ENCODE peak calls at places on chromosomes 6 and 20, in nine cellular contexts. N is SW480; D is iris pigment epithelial cell; E is stimulated activated CD4-positive, alpha-beta T cell treated with anti-CD3 and anti-CD28 coated beads, Interleukin-15, amount 100 ng/mL, for 1 hour; B is globus pallidus; Z is brain pericyte; P is central memory CD4-positive, alpha-beta T cell; L is T-helper 2 cell; X is lower lobe of right lung. W is an unnamed sample.

GRCh38 chr6:23154159-23154558 is 584.8 kb downstream of the HDGFL1 start:
- DNase-seq in N (no peak), D (no peak), E (no peak), B (no peak), Z (no peak), P (no peak), L (no peak), X (no peak), W (no peak)

GRCh38 chr20:44810061-44810390 is 320 bp downstream of the RIMS4 start:
- DNase-seq in N (no peak), D (no peak), E (no peak), B (no peak), Z (no peak), P (no peak), L (no peak), X (no peak), W (peak)

GRCh38 chr6:57265755-57266221 is 43.7 kb upstream of the RAB23 start:
- DNase-seq in N (no peak), D (peak), E (no peak), B (no peak), Z (no peak), P (no peak), L (no peak), X (no peak), W (no peak)

GRCh38 chr20:3606021-3606420 is 57.2 kb downstream of the GFRA4 start:
- DNase-seq in N (no peak), D (peak), E (no peak), B (no peak), Z (no peak), P (no peak), L (no peak), X (no peak), W (no peak)

GRCh38 chr6:24664049-24664987 is 2.4 kb downstream of the TDP2 start:
- DNase-seq in N (no peak), D (no peak), E (no peak), B (no peak), Z (no peak), P (no peak), L (no peak), X (no peak), W (no peak)

GRCh38 chr6:5457036-5457435 is 195.7 kb downstream of the FARS2 start:
- DNase-seq in N (no peak), D (no peak), E (no peak), B (peak), Z (no peak), P (no peak), L (no peak), X (no peak), W (peak)

GRCh38 chr20:21286775-21287174 is 16.4 kb upstream of the XRN2 start:
- DNase-seq in N (no peak), D (no peak), E (no peak), B (no peak), Z (no peak), P (no peak), L (no peak), X (no peak), W (no peak)

GRCh38 chr6:317452-318144 is 25.3 kb downstream of the DUSP22 start:
- DNase-seq in N (no peak), D (no peak), E (no peak), B (no peak), Z (no peak), P (no peak), L (no peak), X (no peak), W (no peak)

GRCh38 chr6:150413768-150414167 is 45.0 kb downstream of the IYD start:
- DNase-seq in N (no peak), D (no peak), E (no peak), B (no peak), Z (no peak), P (no peak), L (no peak), X (no peak), W (peak)

GRCh38 chr20:16280219-16280618 is 293.0 kb downstream of the KIF16B start:
- DNase-seq in N (no peak), D (no peak), E (no peak), B (no peak), Z (no peak), P (no peak), L (no peak), X (no peak), W (no peak)

GRCh38 chr6:27617700-27618689 is 145.1 kb upstream of the ZNF184 start:
- DNase-seq in N (peak), D (peak), E (no peak), B (no peak), Z (no peak), P (no peak), L (no peak), X (no peak), W (peak)

GRCh38 chr20:31987744-31988143 is 19.8 kb downstream of the XKR7 start:
- DNase-seq in N (no peak), D (peak), E (no peak), B (no peak), Z (no peak), P (no peak), L (no peak), X (no peak), W (no peak)

GRCh38 chr6:107704377-107705013 is 119.6 kb downstream of the SCML4 start:
- DNase-seq in N (peak), D (peak), E (no peak), B (peak), Z (no peak), P (no peak), L (no peak), X (no peak), W (peak)

GRCh38 chr20:36344517-36345132 is 38.5 kb downstream of the DLGAP4 start:
- DNase-seq in N (peak), D (peak), E (no peak), B (peak), Z (no peak), P (no peak), L (no peak), X (no peak), W (peak)

GRCh38 chr6:24778878-24779277 is 4.1 kb downstream of the GMNN start:
- DNase-seq in N (no peak), D (no peak), E (no peak), B (no peak), Z (no peak), P (no peak), L (no peak), X (no peak), W (no peak)

GRCh38 chr20:20206788-20207187 is 154.5 kb downstream of the CFAP61 start:
- DNase-seq in N (no peak), D (no peak), E (no peak), B (no peak), Z (no peak), P (no peak), L (no peak), X (no peak), W (no peak)

GRCh38 chr20:38747495-38748096 is 664 bp upstream of the ACTR5 start:
- DNase-seq in N (no peak), D (no peak), E (no peak), B (no peak), Z (no peak), P (no peak), L (no peak), X (no peak), W (no peak)

GRCh38 chr20:4787825-4788224 is 66.1 kb downstream of the PRND start:
- DNase-seq in N (no peak), D (no peak), E (no peak), B (no peak), Z (no peak), P (no peak), L (no peak), X (no peak), W (no peak)

GRCh38 chr20:19449051-19449450 is 236.6 kb downstream of the SLC24A3 start:
- DNase-seq in N (no peak), D (no peak), E (no peak), B (no peak), Z (no peak), P (no peak), L (no peak), X (no peak), W (no peak)

GRCh38 chr6:84271086-84271716 is 43.8 kb upstream of the CEP162 start:
- DNase-seq in N (no peak), D (no peak), E (no peak), B (no peak), Z (no peak), P (no peak), L (no peak), X (no peak), W (no peak)

GRCh38 chr20:43894531-43894930 is 20.1 kb upstream of the TOX2 start:
- DNase-seq in N (no peak), D (no peak), E (no peak), B (no peak), Z (no peak), P (no peak), L (no peak), X (no peak), W (no peak)

GRCh38 chr20:19832875-19833274 is 74.8 kb downstream of the RIN2 start:
- DNase-seq in N (no peak), D (no peak), E (no peak), B (no peak), Z (no peak), P (no peak), L (no peak), X (no peak), W (no peak)

GRCh38 chr6:137867685-137868509 is 838 bp downstream of the TNFAIP3 start:
- DNase-seq in N (peak), D (no peak), E (no peak), B (peak), Z (no peak), P (peak), L (peak), X (peak), W (no peak)

GRCh38 chr20:51480507-51481270 is 61.8 kb downstream of the NFATC2 start:
- DNase-seq in N (no peak), D (no peak), E (no peak), B (no peak), Z (no peak), P (peak), L (no peak), X (no peak), W (no peak)

GRCh38 chr6:170317718-170318117 is 11.2 kb downstream of the FAM120B start:
- DNase-seq in N (no peak), D (no peak), E (no peak), B (no peak), Z (no peak), P (no peak), L (no peak), X (no peak), W (no peak)

GRCh38 chr6:12507641-12508040 is 208.9 kb upstream of the PHACTR1 start:
- DNase-seq in N (no peak), D (no peak), E (no peak), B (no peak), Z (no peak), P (no peak), L (no peak), X (no peak), W (no peak)

GRCh38 chr6:151176941-151177760 is 62.6 kb upstream of the AKAP12 start:
- DNase-seq in N (no peak), D (no peak), E (no peak), B (no peak), Z (no peak), P (no peak), L (no peak), X (no peak), W (no peak)

GRCh38 chr6:8658391-8658790 is 223.0 kb upstream of the SLC35B3 start:
- DNase-seq in N (no peak), D (no peak), E (no peak), B (no peak), Z (no peak), P (no peak), L (no peak), X (no peak), W (no peak)

GRCh38 chr6:66995669-66996068 is 1288.6 kb upstream of the EYS start:
- DNase-seq in N (no peak), D (no peak), E (no peak), B (no peak), Z (no peak), P (no peak), L (no peak), X (no peak), W (no peak)

GRCh38 chr6:160973856-160974255 is 17.7 kb upstream of the MAP3K4 start:
- DNase-seq in N (no peak), D (no peak), E (no peak), B (no peak), Z (no peak), P (no peak), L (no peak), X (no peak), W (no peak)